ENCODE peak calls at places on chromosomes 3 and 15, in eight cellular contexts. One of them, this sample, is unnamed.

GRCh38 chr3:127131625-127132170 is 61.2 kb upstream of the PRR23E start:
- DNase-seq in ovary: no peak
- DNase-seq in AG09309: no peak
- DNase-seq in activated B cell treated with CpG ODN at 0.5 μM for 24 hours: no peak
- DNase-seq in tibial nerve: no peak
- DNase-seq in astrocyte of the spinal cord: no peak
- DNase-seq in stomach: peak; percentile 55
- DNase-seq in neural progenitor cell: no peak
- DNase-seq in this sample: no peak

GRCh38 chr3:22276351-22276750 is 525.3 kb upstream of the ZNF385D start:
- DNase-seq in neural progenitor cell: no peak
- DNase-seq in stomach: no peak
- DNase-seq in tibial nerve: no peak
- DNase-seq in astrocyte of the spinal cord: no peak
- DNase-seq in AG09309: no peak
- DNase-seq in activated B cell treated with CpG ODN at 0.5 μM for 24 hours: no peak
- DNase-seq in ovary: no peak
- DNase-seq in this sample: no peak

GRCh38 chr3:48687220-48687678 is 1.5 kb upstream of the NCKIPSD start:
- DNase-seq in AG09309: no peak
- DNase-seq in astrocyte of the spinal cord: no peak
- DNase-seq in activated B cell treated with CpG ODN at 0.5 μM for 24 hours: no peak
- DNase-seq in tibial nerve: no peak
- DNase-seq in stomach: no peak
- DNase-seq in neural progenitor cell: no peak
- DNase-seq in ovary: no peak
- DNase-seq in this sample: no peak

GRCh38 chr3:177190701-177191100 is 6.6 kb downstream of the TBL1XR1 start:
- DNase-seq in tibial nerve: no peak
- DNase-seq in stomach: no peak
- DNase-seq in AG09309: no peak
- DNase-seq in activated B cell treated with CpG ODN at 0.5 μM for 24 hours: no peak
- DNase-seq in ovary: no peak
- DNase-seq in neural progenitor cell: no peak
- DNase-seq in astrocyte of the spinal cord: peak; percentile 47
- DNase-seq in this sample: no peak

GRCh38 chr3:49869525-49870126 is at the start of gene CAMKV:
- DNase-seq in neural progenitor cell: peak; percentile 83
- DNase-seq in ovary: no peak
- DNase-seq in tibial nerve: no peak
- DNase-seq in astrocyte of the spinal cord: no peak
- DNase-seq in activated B cell treated with CpG ODN at 0.5 μM for 24 hours: peak; percentile 22
- DNase-seq in AG09309: no peak
- DNase-seq in stomach: no peak
- DNase-seq in this sample: peak; percentile 20

GRCh38 chr3:14899993-14900618 is 47.3 kb upstream of the NR2C2 start:
- DNase-seq in astrocyte of the spinal cord: no peak
- DNase-seq in stomach: peak; percentile 66
- DNase-seq in neural progenitor cell: no peak
- DNase-seq in AG09309: no peak
- DNase-seq in ovary: no peak
- DNase-seq in activated B cell treated with CpG ODN at 0.5 μM for 24 hours: no peak
- DNase-seq in tibial nerve: no peak
- DNase-seq in this sample: no peak

GRCh38 chr3:139074565-139075115 is 29.9 kb upstream of the PRR23C start:
- DNase-seq in stomach: no peak
- DNase-seq in activated B cell treated with CpG ODN at 0.5 μM for 24 hours: no peak
- DNase-seq in tibial nerve: no peak
- DNase-seq in AG09309: no peak
- DNase-seq in astrocyte of the spinal cord: no peak
- DNase-seq in ovary: no peak
- DNase-seq in neural progenitor cell: no peak
- DNase-seq in this sample: no peak

GRCh38 chr3:124780356-124780755 is 50.1 kb downstream of the UMPS start:
- DNase-seq in stomach: no peak
- DNase-seq in astrocyte of the spinal cord: peak; percentile 85
- DNase-seq in AG09309: peak; percentile 80
- DNase-seq in neural progenitor cell: no peak
- DNase-seq in activated B cell treated with CpG ODN at 0.5 μM for 24 hours: no peak
- DNase-seq in tibial nerve: peak; percentile 59
- DNase-seq in ovary: peak; percentile 61
- DNase-seq in this sample: no peak

GRCh38 chr3:9179826-9180763 is 69.4 kb downstream of the SRGAP3 start:
- DNase-seq in astrocyte of the spinal cord: no peak
- DNase-seq in activated B cell treated with CpG ODN at 0.5 μM for 24 hours: no peak
- DNase-seq in ovary: no peak
- DNase-seq in tibial nerve: no peak
- DNase-seq in stomach: no peak
- DNase-seq in AG09309: no peak
- DNase-seq in neural progenitor cell: no peak
- DNase-seq in this sample: no peak

GRCh38 chr3:197216169-197216860 is 82.1 kb downstream of the DLG1 start:
- DNase-seq in stomach: no peak
- DNase-seq in astrocyte of the spinal cord: peak; percentile 39
- DNase-seq in activated B cell treated with CpG ODN at 0.5 μM for 24 hours: no peak
- DNase-seq in tibial nerve: no peak
- DNase-seq in ovary: no peak
- DNase-seq in neural progenitor cell: no peak
- DNase-seq in AG09309: peak; percentile 31
- DNase-seq in this sample: no peak

GRCh38 chr3:26114851-26115250 is 325.0 kb downstream of the OXSM start:
- DNase-seq in ovary: no peak
- DNase-seq in AG09309: no peak
- DNase-seq in neural progenitor cell: no peak
- DNase-seq in astrocyte of the spinal cord: no peak
- DNase-seq in stomach: no peak
- DNase-seq in activated B cell treated with CpG ODN at 0.5 μM for 24 hours: no peak
- DNase-seq in tibial nerve: no peak
- DNase-seq in this sample: no peak

DNA sequence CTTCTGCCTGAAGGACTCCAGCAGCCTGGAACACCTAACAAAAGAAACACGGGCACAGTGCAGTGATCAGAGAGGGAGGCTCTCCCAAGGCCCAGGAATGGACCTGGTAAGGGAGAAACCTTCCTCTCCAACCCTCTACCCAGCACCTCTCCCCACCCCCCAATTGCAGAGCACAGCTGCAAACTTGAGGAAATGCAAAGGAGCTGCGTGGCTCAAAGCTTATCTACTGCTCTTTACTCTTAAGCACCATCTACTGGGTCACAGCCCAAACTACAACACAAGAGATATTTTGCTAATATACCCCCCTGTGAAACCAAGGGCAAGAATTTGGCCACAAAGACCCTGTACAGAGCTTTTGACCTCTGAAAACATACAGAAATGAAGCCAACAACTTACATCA is 328.3 kb downstream of the OXSM start:
- DNase-seq in neural progenitor cell: peak; percentile 23
- DNase-seq in activated B cell treated with CpG ODN at 0.5 μM for 24 hours: no peak
- DNase-seq in tibial nerve: no peak
- DNase-seq in stomach: no peak
- DNase-seq in ovary: no peak
- DNase-seq in astrocyte of the spinal cord: no peak
- DNase-seq in AG09309: no peak
- DNase-seq in this sample: no peak
- TF ChIP-seq CTCF in neural progenitor cell: peak; percentile 51
- TF ChIP-seq CTCF in activated B cell treated with CpG ODN at 0.5 μM for 24 hours: no peak
- TF ChIP-seq CTCF in tibial nerve: no peak
- TF ChIP-seq CTCF in stomach: no peak
- TF ChIP-seq CTCF in ovary: no peak
- TF ChIP-seq CTCF in astrocyte of the spinal cord: no peak
- TF ChIP-seq CTCF in AG09309: no peak
- TF ChIP-seq CTCF in this sample: no peak

DNA sequence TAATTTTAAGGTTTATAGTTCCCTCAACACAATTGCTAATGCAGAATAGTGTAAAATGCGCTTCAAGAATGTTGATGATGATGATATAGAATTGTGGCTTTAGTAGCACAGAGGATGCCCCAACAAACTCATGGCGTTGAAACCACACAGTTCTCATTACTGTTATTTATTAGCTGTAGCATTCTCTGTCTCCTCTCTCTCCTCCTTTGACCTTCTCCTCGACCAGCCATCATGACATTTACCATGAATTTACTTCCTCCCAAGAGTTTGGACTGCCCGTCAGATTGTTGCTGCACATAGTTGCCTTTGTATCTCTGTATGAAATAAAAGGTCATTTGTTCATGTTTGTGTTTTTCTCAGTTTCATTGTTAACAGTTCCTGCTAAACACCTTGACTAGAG is 27.8 kb upstream of the CRTC3 start:
- DNase-seq in astrocyte of the spinal cord: no peak
- DNase-seq in stomach: no peak
- DNase-seq in AG09309: no peak
- DNase-seq in neural progenitor cell: no peak
- DNase-seq in ovary: no peak
- DNase-seq in tibial nerve: no peak
- DNase-seq in activated B cell treated with CpG ODN at 0.5 μM for 24 hours: no peak
- DNase-seq in this sample: no peak
- TF ChIP-seq CTCF in astrocyte of the spinal cord: no peak
- TF ChIP-seq CTCF in stomach: no peak
- TF ChIP-seq CTCF in AG09309: no peak
- TF ChIP-seq CTCF in neural progenitor cell: no peak
- TF ChIP-seq CTCF in ovary: no peak
- TF ChIP-seq CTCF in tibial nerve: no peak
- TF ChIP-seq CTCF in activated B cell treated with CpG ODN at 0.5 μM for 24 hours: no peak
- TF ChIP-seq CTCF in this sample: no peak

DNA sequence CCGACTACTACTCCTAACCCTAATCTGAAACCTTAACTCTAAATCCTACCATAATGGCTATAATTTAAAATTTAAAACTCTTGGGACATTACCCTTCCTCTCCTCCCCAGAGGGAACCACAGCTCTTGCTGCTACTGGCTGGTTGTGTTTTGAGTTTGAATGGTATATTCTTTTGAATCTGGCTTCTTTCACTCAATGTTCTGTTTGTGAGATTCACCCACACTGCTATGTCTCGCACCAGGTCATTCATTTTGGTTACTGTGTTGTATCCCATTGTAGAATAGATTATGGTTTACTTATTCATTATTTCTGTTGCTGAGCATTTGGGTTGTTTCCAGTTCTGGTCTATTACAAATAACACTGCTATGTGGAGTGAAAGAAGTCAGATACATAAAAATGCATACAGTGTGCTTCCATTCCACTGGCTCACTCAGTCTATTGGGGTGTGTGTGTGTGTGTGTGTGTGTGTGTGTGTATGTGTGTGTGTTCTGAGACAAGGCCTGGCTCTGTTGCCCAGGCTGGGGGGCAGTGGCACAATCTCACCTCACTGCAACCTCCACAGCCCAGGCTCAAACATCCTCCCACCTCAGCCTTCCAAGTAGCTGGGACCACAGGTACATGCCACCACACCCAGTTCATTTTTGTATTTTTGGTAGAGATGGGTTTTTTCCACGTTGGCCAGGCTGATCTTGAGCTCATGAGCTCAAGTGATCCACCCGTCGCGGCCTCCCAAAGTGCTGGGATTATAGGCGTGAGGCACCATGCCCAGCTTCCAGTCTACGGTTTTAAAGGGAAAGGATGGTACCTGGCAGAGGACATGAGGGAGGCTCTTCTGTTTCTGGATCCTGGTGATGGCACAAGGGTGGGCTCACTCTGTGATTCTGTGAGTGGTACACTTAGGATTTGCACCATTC is 19.2 kb upstream of the SYNM start:
- DNase-seq in neural progenitor cell: no peak
- DNase-seq in stomach: no peak
- DNase-seq in ovary: no peak
- DNase-seq in astrocyte of the spinal cord: peak; percentile 55
- DNase-seq in AG09309: peak; percentile 45
- DNase-seq in tibial nerve: no peak
- DNase-seq in activated B cell treated with CpG ODN at 0.5 μM for 24 hours: no peak
- DNase-seq in this sample: no peak
- TF ChIP-seq CTCF in neural progenitor cell: no peak
- TF ChIP-seq CTCF in stomach: no peak
- TF ChIP-seq CTCF in ovary: no peak
- TF ChIP-seq CTCF in astrocyte of the spinal cord: no peak
- TF ChIP-seq CTCF in AG09309: no peak
- TF ChIP-seq CTCF in tibial nerve: no peak
- TF ChIP-seq CTCF in activated B cell treated with CpG ODN at 0.5 μM for 24 hours: no peak
- TF ChIP-seq CTCF in this sample: no peak

GRCh38 chr3:196189608-196190347 is 21.4 kb downstream of the ZDHHC19 start:
- DNase-seq in astrocyte of the spinal cord: no peak
- DNase-seq in activated B cell treated with CpG ODN at 0.5 μM for 24 hours: no peak
- DNase-seq in neural progenitor cell: no peak
- DNase-seq in AG09309: no peak
- DNase-seq in ovary: no peak
- DNase-seq in tibial nerve: no peak
- DNase-seq in stomach: no peak
- DNase-seq in this sample: no peak

GRCh38 chr3:196193037-196193737 is 18.0 kb downstream of the ZDHHC19 start:
- DNase-seq in tibial nerve: no peak
- DNase-seq in activated B cell treated with CpG ODN at 0.5 μM for 24 hours: no peak
- DNase-seq in astrocyte of the spinal cord: no peak
- DNase-seq in ovary: no peak
- DNase-seq in AG09309: no peak
- DNase-seq in stomach: no peak
- DNase-seq in neural progenitor cell: no peak
- DNase-seq in this sample: no peak

GRCh38 chr3:196193738-196194541 is 17.3 kb downstream of the ZDHHC19 start:
- DNase-seq in stomach: peak; percentile 90
- DNase-seq in tibial nerve: no peak
- DNase-seq in activated B cell treated with CpG ODN at 0.5 μM for 24 hours: no peak
- DNase-seq in neural progenitor cell: no peak
- DNase-seq in AG09309: no peak
- DNase-seq in astrocyte of the spinal cord: no peak
- DNase-seq in ovary: no peak
- DNase-seq in this sample: no peak

GRCh38 chr3:196194542-196194915 is 16.7 kb downstream of the ZDHHC19 start:
- DNase-seq in tibial nerve: no peak
- DNase-seq in AG09309: no peak
- DNase-seq in astrocyte of the spinal cord: no peak
- DNase-seq in neural progenitor cell: no peak
- DNase-seq in ovary: no peak
- DNase-seq in stomach: no peak
- DNase-seq in activated B cell treated with CpG ODN at 0.5 μM for 24 hours: no peak
- DNase-seq in this sample: no peak

DNA sequence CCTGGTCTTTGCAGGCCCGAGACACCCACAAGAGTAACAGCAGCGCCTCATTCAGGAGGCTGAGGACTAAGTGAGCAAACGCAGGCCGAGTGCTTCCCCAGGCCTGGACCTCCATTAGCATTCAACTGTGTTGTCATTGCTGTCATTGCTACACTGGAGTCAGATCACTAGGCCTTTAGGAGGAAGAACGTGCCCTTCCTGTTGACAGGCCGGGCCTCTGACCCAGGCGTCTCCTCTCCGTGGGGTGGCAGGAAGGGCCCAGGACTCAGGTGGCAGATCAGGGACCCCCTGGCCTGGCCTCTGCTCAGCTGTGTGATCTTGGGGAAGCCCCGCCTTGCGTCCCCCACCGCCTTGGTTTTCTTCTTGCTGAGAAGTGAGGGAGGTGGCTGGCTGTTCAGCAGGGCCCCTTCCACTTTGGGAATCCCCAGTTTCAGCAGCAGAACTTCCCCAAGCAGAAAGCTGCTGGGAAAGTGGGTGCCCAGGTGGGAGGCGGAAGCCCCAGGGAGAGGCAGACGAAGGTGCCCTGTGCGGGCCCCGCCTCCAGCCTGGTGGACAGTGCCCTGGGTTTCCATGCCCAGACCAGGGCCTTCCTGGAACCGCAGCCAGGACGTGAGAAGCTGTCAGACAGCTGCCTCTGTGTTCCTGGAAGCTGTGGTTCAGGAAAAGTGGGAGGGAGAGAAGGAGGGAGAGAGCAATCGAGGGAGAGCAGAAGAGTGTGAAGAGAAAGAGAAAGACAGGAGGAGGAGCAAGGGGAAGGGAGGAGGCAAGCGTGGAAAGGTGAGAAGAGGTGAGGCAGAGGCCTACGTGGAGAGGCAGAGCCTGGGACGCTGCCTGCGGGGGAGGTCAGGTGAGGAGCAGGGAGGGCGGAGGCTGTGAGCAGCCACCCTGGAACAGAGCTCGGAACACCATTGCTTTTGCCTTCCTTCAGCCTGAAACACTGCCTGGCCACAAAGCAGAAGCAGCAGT is 18.9 kb downstream of the ZDHHC19 start:
- DNase-seq in stomach: peak; percentile 72
- DNase-seq in ovary: no peak
- DNase-seq in tibial nerve: no peak
- DNase-seq in neural progenitor cell: no peak
- DNase-seq in AG09309: no peak
- DNase-seq in activated B cell treated with CpG ODN at 0.5 μM for 24 hours: peak; percentile 68
- DNase-seq in astrocyte of the spinal cord: no peak
- DNase-seq in this sample: no peak
- TF ChIP-seq CTCF in stomach: no peak
- TF ChIP-seq CTCF in ovary: no peak
- TF ChIP-seq CTCF in tibial nerve: no peak
- TF ChIP-seq CTCF in neural progenitor cell: peak; percentile 34
- TF ChIP-seq CTCF in AG09309: no peak
- TF ChIP-seq CTCF in activated B cell treated with CpG ODN at 0.5 μM for 24 hours: no peak
- TF ChIP-seq CTCF in astrocyte of the spinal cord: no peak
- TF ChIP-seq CTCF in this sample: no peak